ENCODE peak calls at places on chromosomes 11 and 22, in seven cellular contexts. U is HCT116, G is PC-3, L is OCI-LY7, P is IMR-90, B is K562, D is GM23248. M is an unnamed sample.

GRCh38 chr11:125345706-125346561 is 150.1 kb downstream of the FEZ1 start:
- DNase-seq in U (no peak), B (peak; percentile 75), P (peak; percentile 67), D (peak; percentile 93), L (peak; percentile 28), G (peak; percentile 74), M (peak; percentile 70)

GRCh38 chr11:114594703-114595102 is 883 bp downstream of the NXPE4 start:
- DNase-seq in P (no peak), L (no peak), B (no peak), U (no peak), D (no peak), G (no peak), M (no peak)

GRCh38 chr22:43483669-43484068 is 71.9 kb downstream of the MPPED1 start:
- DNase-seq in P (no peak), D (no peak), G (no peak), B (no peak), L (no peak), U (no peak), M (no peak)

GRCh38 chr11:298406-299065 is 790 bp downstream of the IFITM5 start:
- DNase-seq in L (no peak), P (no peak), G (no peak), B (no peak), U (no peak), D (no peak), M (no peak)

GRCh38 chr11:127993788-127994187 is 593.6 kb downstream of the ETS1 start:
- DNase-seq in P (no peak), U (no peak), D (no peak), L (no peak), B (no peak), G (no peak), M (no peak)

GRCh38 chr22:44129614-44129976 is 51.1 kb upstream of the PARVG start:
- DNase-seq in L (no peak), G (no peak), U (no peak), B (peak; percentile 18), D (peak; percentile 74), P (peak; percentile 56), M (peak; percentile 66)

GRCh38 chr11:97224396-97224795 is 834.6 kb downstream of the JRKL start:
- DNase-seq in P (no peak), U (no peak), L (no peak), G (no peak), B (no peak), D (no peak), M (no peak)

GRCh38 chr11:132638421-132638820 is 893.9 kb downstream of the OPCML start:
- DNase-seq in G (no peak), P (no peak), D (peak; percentile 22), L (no peak), U (no peak), B (no peak), M (no peak)

GRCh38 chr11:112958670-112959069 is 2.5 kb upstream of the NCAM1 start:
- DNase-seq in B (no peak), U (no peak), G (peak; percentile 16), L (no peak), P (no peak), D (peak; percentile 68), M (peak; percentile 41)

GRCh38 chr11:20963596-20963995 is 294.2 kb downstream of the NELL1 start:
- DNase-seq in D (peak; percentile 3), L (no peak), B (no peak), P (no peak), G (peak; percentile 1), U (no peak), M (peak; percentile 45)

GRCh38 chr22:30286813-30287625 is 2.3 kb downstream of the CASTOR1 start:
- DNase-seq in D (peak; percentile 47), G (peak; percentile 66), U (no peak), B (peak; percentile 71), P (peak; percentile 46), L (peak; percentile 73), M (no peak)

GRCh38 chr11:123063396-123064267 is 1.7 kb upstream of the HSPA8 start:
- DNase-seq in L (peak; percentile 69), B (no peak), U (no peak), D (peak; percentile 78), P (peak; percentile 59), G (peak; percentile 56), M (peak; percentile 41)

GRCh38 chr11:70381872-70382842 is 16.2 kb upstream of the CTTN start:
- DNase-seq in L (no peak), G (no peak), B (peak; percentile 64), P (peak; percentile 95), U (no peak), D (peak; percentile 86), M (peak; percentile 87)

GRCh38 chr11:1854132-1854948 is 1.5 kb downstream of the LSP1 start:
- DNase-seq in D (no peak), G (no peak), L (peak; percentile 78), U (no peak), B (no peak), P (no peak), M (no peak)

GRCh38 chr11:117217141-117217609 is 14.7 kb downstream of the PCSK7 start:
- DNase-seq in B (no peak), D (no peak), U (no peak), G (no peak), P (peak; percentile 88), L (no peak), M (peak; percentile 95)

GRCh38 chr11:64218628-64219353 is 7.2 kb downstream of the TRPT1 start:
- DNase-seq in P (no peak), B (no peak), D (no peak), U (no peak), G (no peak), L (no peak), M (no peak)

GRCh38 chr22:49649166-49649565 is 178.5 kb downstream of the BRD1 start:
- DNase-seq in L (no peak), G (no peak), B (no peak), P (no peak), U (no peak), D (no peak), M (no peak)

GRCh38 chr11:114447892-114448291 is 8.6 kb downstream of the REXO2 start:
- DNase-seq in P (peak; percentile 85), U (no peak), D (peak; percentile 46), B (no peak), L (no peak), G (no peak), M (peak; percentile 61)

GRCh38 chr11:20110908-20111669 is 49.2 kb downstream of the DBX1 start:
- DNase-seq in U (peak; percentile 72), B (peak; percentile 90), D (peak; percentile 71), P (peak; percentile 85), L (peak; percentile 65), G (peak; percentile 90), M (peak; percentile 98)

GRCh38 chr22:35634015-35634414 is 14.2 kb upstream of the APOL6 start:
- DNase-seq in G (no peak), P (no peak), L (peak; percentile 45), U (no peak), B (no peak), D (no peak), M (no peak)

DNA sequence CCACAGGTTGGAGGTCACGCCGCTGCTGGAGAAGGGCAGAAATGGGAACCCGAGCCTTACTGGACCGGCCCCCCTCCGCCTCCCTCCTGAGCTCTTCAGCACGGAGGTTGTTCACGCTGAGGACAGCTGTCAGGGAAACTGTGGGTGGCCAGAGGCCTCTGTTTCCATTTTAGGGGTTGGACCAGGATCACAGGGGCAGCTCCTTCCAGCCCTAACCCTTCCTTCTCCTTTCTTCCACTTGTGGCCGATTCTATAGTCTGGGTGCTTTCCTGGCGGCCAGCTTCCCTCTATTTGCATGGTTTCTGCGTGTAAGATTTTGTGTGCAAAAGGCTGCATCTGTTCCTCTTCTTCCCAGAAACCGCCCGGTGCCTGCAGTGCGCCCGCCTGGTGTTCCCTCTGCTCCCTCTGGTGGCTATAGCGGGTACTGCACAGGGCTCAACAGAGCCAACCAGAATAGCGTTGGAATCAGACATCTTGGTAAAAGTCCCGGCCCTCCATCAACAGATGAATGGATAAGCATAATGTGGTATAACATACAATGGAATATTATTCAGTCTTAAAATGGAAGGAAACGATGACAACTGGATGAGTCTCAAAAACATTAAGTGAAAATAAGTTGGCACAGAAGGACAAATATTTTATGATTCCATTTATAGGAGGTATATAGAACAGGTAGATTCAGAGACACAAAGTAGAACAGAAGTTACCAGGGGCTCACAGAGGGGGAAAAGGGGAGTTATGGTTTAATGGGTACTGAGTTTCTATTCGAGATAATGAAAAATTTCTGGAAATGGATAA is 8.4 kb upstream of the SLC22A8 start:
- DNase-seq in D (peak; percentile 85), P (peak; percentile 61), B (peak; percentile 83), U (peak; percentile 57), L (peak; percentile 73), G (peak; percentile 93), M (peak; percentile 19)
- H2AFZ ChIP-seq in D (peak overlapping the region; percentile 72), P (peak overlapping the region; percentile 71), B (no peak overlapping the region), U (peak overlapping the region; percentile 71), L (no peak overlapping the region), G (peak overlapping the region; percentile 65), M (no peak overlapping the region)

GRCh38 chr22:28771195-28771791 is 1.2 kb upstream of the CCDC117 start:
- DNase-seq in U (no peak), D (no peak), L (no peak), B (no peak), P (no peak), G (no peak), M (no peak)
- H2AFZ ChIP-seq in U (no peak overlapping the region), D (no peak overlapping the region), L (no peak overlapping the region), B (peak overlapping the region; percentile 16), P (peak overlapping the region; percentile 29), G (no peak overlapping the region), M (no peak overlapping the region)

GRCh38 chr11:5600374-5600851 is 4.0 kb downstream of the TRIM6 start:
- DNase-seq in L (peak; percentile 82), U (peak; percentile 81), D (peak; percentile 94), G (peak; percentile 72), P (peak; percentile 90), B (peak; percentile 45), M (peak; percentile 79)

GRCh38 chr11:5593146-5593545 is 3.3 kb upstream of the TRIM6 start:
- DNase-seq in B (no peak), U (no peak), G (no peak), P (peak; percentile 54), D (no peak), L (no peak), M (peak; percentile 59)

GRCh38 chr11:5592615-5593014 is 3.8 kb upstream of the TRIM6 start:
- DNase-seq in P (no peak), B (no peak), D (no peak), L (no peak), U (no peak), G (no peak), M (no peak)

GRCh38 chr11:5597953-5598352 is 1.5 kb downstream of the TRIM6 start:
- DNase-seq in B (no peak), D (no peak), G (no peak), L (no peak), P (no peak), U (no peak), M (no peak)

GRCh38 chr11:5596611-5597201 is at the start of gene TRIM6:
- DNase-seq in L (no peak), P (peak; percentile 35), D (peak; percentile 66), U (no peak), B (peak; percentile 65), G (peak; percentile 63), M (peak; percentile 49)
- H2AFZ ChIP-seq in L (no peak within 1 kb of the TSS), P (peak within 1 kb of the TSS; percentile 69), D (peak within 1 kb of the TSS; percentile 90), U (peak within 1 kb of the TSS; percentile 95), B (peak within 1 kb of the TSS; percentile 75), G (peak within 1 kb of the TSS; percentile 98), M (peak within 1 kb of the TSS; percentile 87)

DNA sequence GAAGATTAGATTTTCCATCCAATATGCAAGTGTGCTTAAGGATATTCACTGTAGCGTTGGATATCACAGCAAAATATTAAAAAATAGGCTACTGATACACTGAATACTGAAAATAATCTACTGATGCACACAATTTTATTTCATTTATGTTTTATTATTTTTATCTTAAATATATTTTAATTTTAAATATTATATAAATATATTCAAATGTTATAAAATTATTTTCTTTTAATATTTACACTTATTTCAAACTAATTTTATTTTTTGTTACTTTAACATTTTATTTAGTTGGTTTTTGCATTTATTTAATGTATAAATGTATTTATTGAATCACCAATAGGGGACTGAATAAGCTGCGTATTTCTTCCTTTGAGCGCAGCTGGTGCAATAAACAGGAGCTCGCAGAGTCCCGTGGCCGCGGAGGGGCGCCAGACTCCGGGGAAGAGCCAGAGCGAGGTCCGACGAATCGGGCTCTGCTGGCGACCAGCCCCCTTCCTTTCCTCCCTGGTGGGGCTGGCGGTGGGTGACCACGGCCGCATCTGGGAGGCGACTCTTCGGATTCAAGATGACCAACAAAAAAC is 12.2 kb downstream of the MMP3 start:
- DNase-seq in D (peak; percentile 88), U (no peak), L (no peak), G (no peak), P (peak; percentile 23), B (no peak), M (no peak)
- H2AFZ ChIP-seq in D (peak overlapping the region; percentile 84), U (no peak overlapping the region), L (no peak overlapping the region), G (no peak overlapping the region), P (peak overlapping the region; percentile 81), B (no peak overlapping the region), M (no peak overlapping the region)